ENCODE peak calls at places on chromosomes 5 and 9, in eight cellular contexts. One of them, this sample, is unnamed.

GRCh38 chr9:115262477-115262876 is 144.5 kb upstream of the TNC start:
- DNase-seq in glutamatergic neuron: no peak
- DNase-seq in fibroblast of mammary gland: peak
- DNase-seq in colonic mucosa: peak
- DNase-seq in SK-N-SH: peak
- DNase-seq in Caco-2: no peak
- DNase-seq in D721Med: no peak
- DNase-seq in ovary: no peak
- DNase-seq in this sample: peak

GRCh38 chr5:35436441-35437057 is 181.1 kb upstream of the SPEF2 start:
- DNase-seq in D721Med: no peak
- DNase-seq in glutamatergic neuron: no peak
- DNase-seq in colonic mucosa: peak
- DNase-seq in SK-N-SH: peak
- DNase-seq in fibroblast of mammary gland: peak
- DNase-seq in ovary: no peak
- DNase-seq in Caco-2: no peak
- DNase-seq in this sample: peak

GRCh38 chr5:62312036-62312435 is 6.0 kb downstream of the KIF2A start:
- DNase-seq in SK-N-SH: no peak
- DNase-seq in fibroblast of mammary gland: peak
- DNase-seq in colonic mucosa: no peak
- DNase-seq in glutamatergic neuron: no peak
- DNase-seq in ovary: no peak
- DNase-seq in Caco-2: no peak
- DNase-seq in D721Med: no peak
- DNase-seq in this sample: peak

GRCh38 chr5:101024299-101024698 is 121.2 kb upstream of the ST8SIA4 start:
- DNase-seq in Caco-2: no peak
- DNase-seq in SK-N-SH: no peak
- DNase-seq in ovary: no peak
- DNase-seq in glutamatergic neuron: no peak
- DNase-seq in fibroblast of mammary gland: no peak
- DNase-seq in colonic mucosa: no peak
- DNase-seq in D721Med: no peak
- DNase-seq in this sample: no peak

GRCh38 chr9:136978073-136978864 is 965 bp downstream of the PTGDS start:
- DNase-seq in glutamatergic neuron: peak
- DNase-seq in fibroblast of mammary gland: peak
- DNase-seq in D721Med: no peak
- DNase-seq in Caco-2: no peak
- DNase-seq in SK-N-SH: peak
- DNase-seq in colonic mucosa: peak
- DNase-seq in ovary: peak
- DNase-seq in this sample: peak

GRCh38 chr9:93673271-93673843 is 97.0 kb downstream of the PHF2 start:
- DNase-seq in Caco-2: peak
- DNase-seq in D721Med: no peak
- DNase-seq in SK-N-SH: peak
- DNase-seq in glutamatergic neuron: no peak
- DNase-seq in colonic mucosa: peak
- DNase-seq in ovary: peak
- DNase-seq in fibroblast of mammary gland: peak
- DNase-seq in this sample: no peak

GRCh38 chr5:139678751-139679750 is 30.9 kb downstream of the CXXC5 start:
- DNase-seq in Caco-2: no peak
- DNase-seq in SK-N-SH: peak
- DNase-seq in D721Med: no peak
- DNase-seq in fibroblast of mammary gland: peak
- DNase-seq in ovary: no peak
- DNase-seq in colonic mucosa: no peak
- DNase-seq in glutamatergic neuron: no peak
- DNase-seq in this sample: no peak

GRCh38 chr9:2116073-2116472 is 100.9 kb downstream of the SMARCA2 start:
- DNase-seq in fibroblast of mammary gland: peak
- DNase-seq in D721Med: no peak
- DNase-seq in glutamatergic neuron: peak
- DNase-seq in ovary: no peak
- DNase-seq in Caco-2: no peak
- DNase-seq in colonic mucosa: no peak
- DNase-seq in SK-N-SH: peak
- DNase-seq in this sample: peak

GRCh38 chr9:4035809-4036208 is 264.1 kb downstream of the GLIS3 start:
- DNase-seq in colonic mucosa: no peak
- DNase-seq in ovary: no peak
- DNase-seq in fibroblast of mammary gland: no peak
- DNase-seq in D721Med: no peak
- DNase-seq in Caco-2: no peak
- DNase-seq in glutamatergic neuron: no peak
- DNase-seq in SK-N-SH: no peak
- DNase-seq in this sample: no peak

GRCh38 chr9:4034404-4034803 is 265.5 kb downstream of the GLIS3 start:
- DNase-seq in ovary: no peak
- DNase-seq in D721Med: no peak
- DNase-seq in fibroblast of mammary gland: no peak
- DNase-seq in colonic mucosa: no peak
- DNase-seq in glutamatergic neuron: no peak
- DNase-seq in Caco-2: no peak
- DNase-seq in SK-N-SH: no peak
- DNase-seq in this sample: no peak

GRCh38 chr9:4027616-4028015 is 272.3 kb downstream of the GLIS3 start:
- DNase-seq in SK-N-SH: no peak
- DNase-seq in fibroblast of mammary gland: no peak
- DNase-seq in D721Med: no peak
- DNase-seq in ovary: no peak
- DNase-seq in colonic mucosa: no peak
- DNase-seq in Caco-2: no peak
- DNase-seq in glutamatergic neuron: no peak
- DNase-seq in this sample: no peak

GRCh38 chr9:4026925-4027324 is 272.9 kb downstream of the GLIS3 start:
- DNase-seq in ovary: no peak
- DNase-seq in glutamatergic neuron: no peak
- DNase-seq in fibroblast of mammary gland: no peak
- DNase-seq in colonic mucosa: no peak
- DNase-seq in Caco-2: peak
- DNase-seq in SK-N-SH: no peak
- DNase-seq in D721Med: no peak
- DNase-seq in this sample: no peak

DNA sequence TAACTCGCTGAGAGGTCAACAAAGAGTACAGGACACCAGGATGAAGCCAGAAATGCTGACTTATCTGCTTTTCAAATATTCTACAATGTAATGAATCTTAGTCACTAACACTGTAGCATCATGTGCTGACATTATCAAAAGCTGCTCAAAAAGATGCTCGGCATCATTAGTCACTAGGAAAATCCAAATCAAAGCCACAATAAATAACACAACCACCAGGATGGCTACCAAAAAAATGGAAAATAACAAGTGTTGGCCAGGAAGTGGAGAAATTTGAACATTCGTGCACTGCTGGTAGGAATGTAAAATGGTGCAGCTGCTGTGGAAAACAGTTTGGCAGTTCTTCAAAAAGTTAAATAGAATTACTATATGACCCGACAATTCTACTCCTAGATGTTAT is 269.1 kb downstream of the GLIS3 start:
- DNase-seq in colonic mucosa: no peak
- DNase-seq in ovary: no peak
- DNase-seq in SK-N-SH: no peak
- DNase-seq in D721Med: no peak
- DNase-seq in glutamatergic neuron: no peak
- DNase-seq in fibroblast of mammary gland: no peak
- DNase-seq in Caco-2: no peak
- DNase-seq in this sample: no peak
- TF ChIP-seq CTCF in colonic mucosa: no peak
- TF ChIP-seq CTCF in ovary: no peak
- TF ChIP-seq CTCF in SK-N-SH: no peak
- TF ChIP-seq CTCF in D721Med: no peak
- TF ChIP-seq CTCF in glutamatergic neuron: no peak
- TF ChIP-seq CTCF in fibroblast of mammary gland: no peak
- TF ChIP-seq CTCF in Caco-2: no peak
- TF ChIP-seq CTCF in this sample: no peak

GRCh38 chr5:72465068-72465467 is 42.1 kb downstream of the ZNF366 start:
- DNase-seq in glutamatergic neuron: no peak
- DNase-seq in Caco-2: no peak
- DNase-seq in colonic mucosa: no peak
- DNase-seq in fibroblast of mammary gland: no peak
- DNase-seq in ovary: no peak
- DNase-seq in SK-N-SH: no peak
- DNase-seq in D721Med: no peak
- DNase-seq in this sample: no peak

GRCh38 chr5:72465601-72466563 is 41.3 kb downstream of the ZNF366 start:
- DNase-seq in Caco-2: no peak
- DNase-seq in SK-N-SH: no peak
- DNase-seq in colonic mucosa: no peak
- DNase-seq in fibroblast of mammary gland: peak
- DNase-seq in glutamatergic neuron: no peak
- DNase-seq in ovary: no peak
- DNase-seq in D721Med: no peak
- DNase-seq in this sample: peak

GRCh38 chr5:72460413-72460812 is 46.8 kb downstream of the ZNF366 start:
- DNase-seq in D721Med: no peak
- DNase-seq in fibroblast of mammary gland: no peak
- DNase-seq in Caco-2: no peak
- DNase-seq in glutamatergic neuron: no peak
- DNase-seq in ovary: no peak
- DNase-seq in SK-N-SH: no peak
- DNase-seq in colonic mucosa: no peak
- DNase-seq in this sample: no peak

GRCh38 chr5:72464071-72464470 is 43.1 kb downstream of the ZNF366 start:
- DNase-seq in colonic mucosa: no peak
- DNase-seq in glutamatergic neuron: no peak
- DNase-seq in Caco-2: no peak
- DNase-seq in fibroblast of mammary gland: no peak
- DNase-seq in SK-N-SH: no peak
- DNase-seq in D721Med: no peak
- DNase-seq in ovary: no peak
- DNase-seq in this sample: peak

DNA sequence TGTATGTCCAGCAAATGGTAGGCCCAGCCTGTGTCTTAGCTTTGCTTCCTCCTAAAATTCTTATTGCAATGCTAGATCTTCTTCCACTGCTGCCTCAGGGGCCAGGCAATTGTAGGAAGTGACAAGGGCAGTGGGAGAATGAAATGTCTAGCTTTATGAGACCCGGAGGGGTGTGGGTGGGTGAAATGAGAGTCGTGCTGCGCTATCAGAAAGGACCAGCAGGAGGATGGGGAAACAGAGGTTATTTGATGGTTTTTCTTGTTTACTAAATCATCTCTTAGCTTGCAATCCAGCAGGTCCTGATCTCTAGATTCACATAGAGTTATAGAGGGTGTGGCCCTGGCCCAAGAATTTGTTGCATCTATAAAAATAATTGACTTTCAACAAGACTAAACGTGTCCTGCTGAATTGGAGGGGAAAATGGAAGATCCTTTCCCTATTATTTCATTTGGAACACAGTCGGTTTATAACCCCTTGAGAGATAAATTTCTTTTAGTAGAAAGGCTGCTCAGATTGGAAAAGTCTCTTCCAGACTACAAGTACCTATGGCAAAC is 43.6 kb downstream of the ZNF366 start:
- DNase-seq in D721Med: no peak
- DNase-seq in SK-N-SH: no peak
- DNase-seq in glutamatergic neuron: no peak
- DNase-seq in fibroblast of mammary gland: no peak
- DNase-seq in ovary: no peak
- DNase-seq in colonic mucosa: no peak
- DNase-seq in Caco-2: no peak
- DNase-seq in this sample: peak
- TF ChIP-seq CTCF in D721Med: no peak
- TF ChIP-seq CTCF in SK-N-SH: no peak
- TF ChIP-seq CTCF in glutamatergic neuron: peak
- TF ChIP-seq CTCF in fibroblast of mammary gland: no peak
- TF ChIP-seq CTCF in ovary: no peak
- TF ChIP-seq CTCF in colonic mucosa: no peak
- TF ChIP-seq CTCF in Caco-2: no peak
- TF ChIP-seq CTCF in this sample: no peak

GRCh38 chr9:127450831-127451680 is at the start of the genes LRSAM1 and RPL12:
- DNase-seq in fibroblast of mammary gland: peak
- DNase-seq in SK-N-SH: peak
- DNase-seq in D721Med: peak
- DNase-seq in glutamatergic neuron: peak
- DNase-seq in ovary: peak
- DNase-seq in Caco-2: peak
- DNase-seq in colonic mucosa: peak
- DNase-seq in this sample: peak

GRCh38 chr9:127450170-127450830 is 906 bp downstream of the RPL12 start:
- DNase-seq in SK-N-SH: no peak
- DNase-seq in D721Med: no peak
- DNase-seq in fibroblast of mammary gland: no peak
- DNase-seq in glutamatergic neuron: no peak
- DNase-seq in Caco-2: no peak
- DNase-seq in ovary: no peak
- DNase-seq in colonic mucosa: peak
- DNase-seq in this sample: no peak

GRCh38 chr9:127451681-127452480 is 571 bp downstream of the LRSAM1 start:
- DNase-seq in colonic mucosa: peak
- DNase-seq in Caco-2: peak
- DNase-seq in ovary: peak
- DNase-seq in SK-N-SH: peak
- DNase-seq in glutamatergic neuron: peak
- DNase-seq in D721Med: peak
- DNase-seq in fibroblast of mammary gland: peak
- DNase-seq in this sample: peak

GRCh38 chr9:127455299-127455992 is 4.1 kb downstream of the LRSAM1 start:
- DNase-seq in fibroblast of mammary gland: no peak
- DNase-seq in colonic mucosa: peak
- DNase-seq in SK-N-SH: no peak
- DNase-seq in Caco-2: no peak
- DNase-seq in D721Med: no peak
- DNase-seq in glutamatergic neuron: no peak
- DNase-seq in ovary: no peak
- DNase-seq in this sample: no peak

DNA sequence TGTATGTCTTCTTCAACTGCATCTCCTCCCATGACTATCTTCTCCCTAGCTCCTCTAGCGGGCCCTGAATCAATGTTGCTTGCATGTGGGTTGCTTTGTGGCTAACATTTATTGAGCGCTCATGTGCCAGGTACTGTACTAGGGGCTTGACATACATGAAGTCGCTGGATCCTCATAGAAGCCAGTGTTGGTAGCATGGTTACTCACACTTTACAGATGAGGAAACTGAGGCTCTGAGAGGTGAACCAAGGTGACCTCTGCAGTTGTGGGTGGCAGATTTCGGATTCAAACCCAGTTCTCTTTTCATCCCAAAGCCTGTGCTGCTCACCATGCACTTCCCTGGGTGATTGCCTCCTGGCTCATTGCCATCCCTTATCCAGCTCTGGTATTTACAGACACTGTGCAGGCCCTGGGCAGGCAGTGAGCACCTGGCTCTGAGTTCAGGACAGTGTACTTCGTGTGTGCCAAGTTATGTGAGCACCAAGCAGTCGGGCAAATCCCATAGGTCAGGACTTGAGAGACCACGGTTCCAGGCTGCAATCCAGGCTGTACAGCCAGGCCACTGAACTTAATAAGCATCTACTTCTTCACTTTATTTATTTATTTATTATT is 1.3 kb downstream of the LRSAM1 start:
- DNase-seq in Caco-2: no peak
- DNase-seq in D721Med: no peak
- DNase-seq in fibroblast of mammary gland: no peak
- DNase-seq in ovary: peak
- DNase-seq in glutamatergic neuron: no peak
- DNase-seq in colonic mucosa: peak
- DNase-seq in SK-N-SH: peak
- DNase-seq in this sample: no peak
- TF ChIP-seq CTCF in Caco-2: no peak
- TF ChIP-seq CTCF in D721Med: no peak
- TF ChIP-seq CTCF in fibroblast of mammary gland: no peak
- TF ChIP-seq CTCF in ovary: no peak
- TF ChIP-seq CTCF in glutamatergic neuron: no peak
- TF ChIP-seq CTCF in colonic mucosa: no peak
- TF ChIP-seq CTCF in SK-N-SH: no peak
- TF ChIP-seq CTCF in this sample: no peak

GRCh38 chr9:112665347-112665746 is 52.6 kb downstream of the INIP start:
- DNase-seq in SK-N-SH: no peak
- DNase-seq in glutamatergic neuron: no peak
- DNase-seq in fibroblast of mammary gland: peak
- DNase-seq in colonic mucosa: no peak
- DNase-seq in Caco-2: no peak
- DNase-seq in ovary: no peak
- DNase-seq in D721Med: no peak
- DNase-seq in this sample: peak
- TF ChIP-seq CTCF in SK-N-SH: peak
- TF ChIP-seq CTCF in glutamatergic neuron: no peak
- TF ChIP-seq CTCF in fibroblast of mammary gland: peak
- TF ChIP-seq CTCF in colonic mucosa: no peak
- TF ChIP-seq CTCF in Caco-2: peak
- TF ChIP-seq CTCF in ovary: no peak
- TF ChIP-seq CTCF in D721Med: peak
- TF ChIP-seq CTCF in this sample: peak